ENCODE peak calls at places on chromosomes 4 and X, in seven cellular contexts. W, E, B, C, Q, G and T are unnamed samples.

GRCh38 chrX:143429831-143430230 is 87.4 kb downstream of the SPANXN3 start:
- DNase-seq in W (no peak), E (no peak), B (no peak), C (peak; percentile 2), Q (no peak), G (no peak), T (no peak)

GRCh38 chr4:174490356-174490969 is 31.8 kb downstream of the HPGD start:
- DNase-seq in W (no peak), E (no peak), B (no peak), C (no peak), Q (no peak), G (no peak), T (no peak)

GRCh38 chr4:184310881-184311709 is 93.4 kb upstream of the ENPP6 start:
- DNase-seq in W (no peak), E (no peak), B (no peak), C (peak; percentile 63), Q (no peak), G (peak; percentile 99), T (no peak)

GRCh38 chr4:8305851-8306361 is 36.4 kb downstream of the HTRA3 start:
- DNase-seq in W (no peak), E (peak; percentile 36), B (no peak), C (no peak), Q (no peak), G (no peak), T (no peak)

GRCh38 chr4:181957088-181957487 is 286.1 kb upstream of the TENM3 start:
- DNase-seq in W (no peak), E (no peak), B (no peak), C (no peak), Q (no peak), G (no peak), T (no peak)

GRCh38 chrX:48071064-48071985 is at the start of gene ZNF630:
- DNase-seq in W (peak; percentile 80), E (peak; percentile 82), B (peak; percentile 16), C (peak; percentile 85), Q (peak; percentile 53), G (peak; percentile 89), T (peak; percentile 24)

GRCh38 chr4:138562544-138562961 is 320.4 kb upstream of the SLC7A11 start:
- DNase-seq in W (peak; percentile 5), E (no peak), B (no peak), C (peak; percentile 33), Q (no peak), G (no peak), T (no peak)

GRCh38 chrX:21744060-21744459 is 13.9 kb downstream of the SMPX start:
- DNase-seq in W (no peak), E (no peak), B (no peak), C (no peak), Q (no peak), G (no peak), T (no peak)

GRCh38 chr4:136357556-136357955 is 1174.7 kb downstream of the PCDH18 start:
- DNase-seq in W (no peak), E (no peak), B (no peak), C (no peak), Q (no peak), G (no peak), T (no peak)

GRCh38 chr4:150867148-150867547 is 147.9 kb downstream of the LRBA start:
- DNase-seq in W (peak; percentile 93), E (no peak), B (no peak), C (peak; percentile 85), Q (no peak), G (peak; percentile 86), T (peak; percentile 68)

GRCh38 chr4:141898336-141898735 is 262.0 kb downstream of the IL15 start:
- DNase-seq in W (no peak), E (no peak), B (no peak), C (no peak), Q (no peak), G (no peak), T (no peak)

GRCh38 chrX:6279277-6279909 is 50.7 kb upstream of the NLGN4X start:
- DNase-seq in W (no peak), E (no peak), B (no peak), C (no peak), Q (no peak), G (no peak), T (no peak)

GRCh38 chrX:130975947-130976346 is 72.9 kb upstream of the ENOX2 start:
- DNase-seq in W (peak; percentile 60), E (no peak), B (no peak), C (peak; percentile 23), Q (no peak), G (peak; percentile 50), T (peak; percentile 1)

GRCh38 chr4:54806351-54806750 is 148.6 kb downstream of the KIT start:
- DNase-seq in W (no peak), E (no peak), B (no peak), C (no peak), Q (no peak), G (no peak), T (no peak)

GRCh38 chr4:163536101-163536500 is 41.6 kb downstream of the TMA16 start:
- DNase-seq in W (no peak), E (no peak), B (no peak), C (no peak), Q (no peak), G (no peak), T (no peak)